ENCODE peak calls at places on chromosomes 5 and 9, in six cellular contexts. M is stomach, N is heart left ventricle, Q is IMR-90, Z is esophagus squamous epithelium, U is A549. E is an unnamed sample. For H3K9me3, the result is how much of the 10 kb centered on the place peaks cover.

GRCh38 chr5:52727001-52727400 is 60.7 kb upstream of the ITGA1 start:
- DNase-seq in M (no peak), N (no peak), Q (no peak), Z (no peak), U (no peak), E (no peak)

GRCh38 chr9:4939118-4939561 is 45.9 kb upstream of the JAK2 start:
- DNase-seq in M (no peak), N (no peak), Q (no peak), Z (no peak), U (no peak), E (no peak)

GRCh38 chr9:96661711-96662110 is 6.6 kb upstream of the PRXL2C start:
- DNase-seq in M (no peak), N (no peak), Q (peak), Z (no peak), U (no peak), E (no peak)

GRCh38 chr9:130183133-130183762 is 11.0 kb downstream of the NCS1 start:
- DNase-seq in M (no peak), N (no peak), Q (peak), Z (no peak), U (peak), E (no peak)

GRCh38 chr9:133973791-133974630 is 18.1 kb downstream of the VAV2 start:
- DNase-seq in M (peak), N (no peak), Q (no peak), Z (no peak), U (no peak), E (no peak)

GRCh38 chr5:1661831-1662558 is 137.6 kb downstream of the MRPL36 start:
- DNase-seq in M (no peak), N (no peak), Q (no peak), Z (no peak), U (no peak), E (no peak)

GRCh38 chr9:71685394-71685793 is 82.9 kb downstream of the CEMIP2 start:
- DNase-seq in M (no peak), N (no peak), Q (peak), Z (no peak), U (no peak), E (no peak)

GRCh38 chr5:104815212-104815611 is 1252.6 kb upstream of the NUDT12 start:
- DNase-seq in M (no peak), N (no peak), Q (no peak), Z (no peak), U (no peak), E (no peak)

GRCh38 chr5:67050125-67050524 is 146.5 kb downstream of the CD180 start:
- DNase-seq in M (no peak), N (no peak), Q (no peak), Z (no peak), U (no peak), E (no peak)

GRCh38 chr5:80503641-80504040 is 15.7 kb downstream of the FAM151B start:
- DNase-seq in M (no peak), N (no peak), Q (no peak), Z (no peak), U (no peak), E (no peak)

GRCh38 chr5:32147236-32147635 is 26.9 kb downstream of the GOLPH3 start:
- DNase-seq in M (no peak), N (no peak), Q (no peak), Z (no peak), U (no peak), E (no peak)

GRCh38 chr5:18483386-18483785 is 849.1 kb downstream of the TAF11L14 start:
- DNase-seq in M (no peak), N (no peak), Q (no peak), Z (no peak), U (no peak), E (no peak)

GRCh38 chr5:123182072-123182471 is 93.0 kb downstream of the PRDM6 start:
- DNase-seq in M (no peak), N (peak), Q (no peak), Z (no peak), U (no peak), E (no peak)

GRCh38 chr5:159286420-159287035 is 23.4 kb downstream of the UBLCP1 start:
- DNase-seq in M (no peak), N (no peak), Q (peak), Z (no peak), U (peak), E (no peak)

GRCh38 chr9:70478963-70479641 is 64.6 kb upstream of the KLF9 start:
- DNase-seq in M (peak), N (no peak), Q (peak), Z (no peak), U (no peak), E (peak)

GRCh38 chr9:135348788-135349150 is 130.8 kb upstream of the PPP1R26 start:
- DNase-seq in M (no peak), N (no peak), Q (no peak), Z (no peak), U (no peak), E (no peak)

GRCh38 chr5:40480392-40480791 is 199.3 kb upstream of the PTGER4 start:
- DNase-seq in M (no peak), N (no peak), Q (no peak), Z (no peak), U (no peak), E (no peak)

GRCh38 chr5:157336423-157336744 is 70.5 kb downstream of the CYFIP2 start:
- DNase-seq in M (no peak), N (no peak), Q (no peak), Z (no peak), U (no peak), E (no peak)

GRCh38 chr9:77659926-77660325 is 11.8 kb upstream of the GNA14 start:
- DNase-seq in M (no peak), N (no peak), Q (no peak), Z (no peak), U (no peak), E (no peak)

GRCh38 chr9:135950135-135950682 is 11.0 kb downstream of the UBAC1 start:
- DNase-seq in M (no peak), N (no peak), Q (no peak), Z (no peak), U (no peak), E (no peak)

GRCh38 chr5:149488645-149489306 is 62.5 kb downstream of the CSNK1A1 start:
- DNase-seq in M (no peak), N (no peak), Q (no peak), Z (no peak), U (peak), E (no peak)
- TF ChIP-seq POLR2A in M (no peak), N (no peak), Q (no peak), Z (no peak), U (no peak), E (no peak)

GRCh38 chr5:141258464-141258863 is 13.3 kb downstream of the PCDHB15 start:
- DNase-seq in M (no peak), N (no peak), Q (no peak), Z (no peak), U (no peak), E (no peak)
- H3K9me3 ChIP-seq in M (half or more), N (half or more), Q (under half), Z (half or more), U (half or more), E (under half)

GRCh38 chr9:127854169-127854833 is at the start of gene ENG:
- DNase-seq in M (peak), N (peak), Q (peak), Z (no peak), U (no peak), E (peak)
- TF ChIP-seq POLR2A in M (no peak), N (peak), Q (no peak), Z (peak), U (no peak), E (no peak)

GRCh38 chr9:122562134-122562760 is 9.3 kb downstream of the OR1N2 start:
- DNase-seq in M (no peak), N (no peak), Q (no peak), Z (no peak), U (no peak), E (no peak)

GRCh38 chr9:122572456-122572855 is 10.7 kb downstream of the OR1L8 start:
- DNase-seq in M (no peak), N (no peak), Q (no peak), Z (no peak), U (no peak), E (no peak)

DNA sequence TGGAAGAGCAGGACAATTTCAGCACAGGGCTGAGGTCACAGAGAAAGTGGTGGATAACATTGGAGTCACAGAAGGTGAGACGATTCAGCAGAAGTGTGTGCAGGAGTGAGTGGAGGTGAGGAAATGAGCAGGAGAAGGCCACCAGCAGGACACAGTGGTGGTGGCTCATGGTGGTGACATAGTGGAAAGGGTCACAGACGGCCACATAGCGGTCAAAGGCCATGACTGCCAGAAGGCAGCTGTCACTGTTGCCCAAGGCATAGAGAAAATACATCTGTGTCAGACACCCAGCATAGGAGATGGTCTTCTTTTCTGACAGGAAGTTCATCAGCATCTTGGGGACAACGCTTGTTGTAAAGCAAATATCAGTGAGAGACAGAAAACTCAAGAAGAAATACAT is 15.0 kb downstream of the OR1N2 start:
- DNase-seq in M (no peak), N (no peak), Q (no peak), Z (no peak), U (no peak), E (no peak)
- H3K9me3 ChIP-seq in M (under half), N (under half), Q (under half), Z (under half), U (under half), E (under half)

DNA sequence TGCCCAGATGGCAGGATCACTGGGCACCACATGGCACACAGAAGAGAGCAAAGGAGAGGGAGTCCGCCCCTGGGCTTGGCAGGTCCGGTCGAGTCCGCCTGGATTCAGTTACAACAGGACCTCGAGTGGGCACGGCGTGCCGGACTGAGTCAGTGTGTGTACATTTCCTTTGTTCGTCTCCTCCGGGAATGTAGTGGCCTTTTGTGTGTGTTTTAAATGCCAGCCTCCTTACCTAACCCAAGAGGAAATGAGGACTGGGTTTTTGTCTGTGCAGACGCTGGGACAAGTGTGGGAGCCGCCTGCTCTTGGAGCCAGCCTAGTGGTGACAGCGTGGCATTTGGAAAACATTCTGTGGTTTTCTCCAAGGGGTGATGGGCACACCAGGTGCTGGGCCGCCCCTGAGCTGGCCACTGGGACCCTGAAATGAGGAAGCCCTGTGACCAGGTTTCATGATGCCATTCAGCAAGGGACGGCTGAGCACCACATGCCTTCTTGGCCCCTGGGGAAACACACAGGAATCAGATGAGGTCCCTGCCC is 9.6 kb downstream of the NEK6 start:
- DNase-seq in M (peak), N (no peak), Q (peak), Z (no peak), U (peak), E (peak)
- TF ChIP-seq POLR2A in M (no peak), N (no peak), Q (no peak), Z (no peak), U (no peak), E (peak)

E was measured in prostate gland.